ENCODE peak calls at places on chromosomes 13 and 19, in four cellular contexts. One of them, this sample, is unnamed.

GRCh38 chr13:86161257-86161656 is 362.0 kb upstream of the SLITRK6 start:
- DNase-seq in HCT116: no peak
- DNase-seq in erythroblast: no peak
- DNase-seq in right lobe of liver: no peak
- DNase-seq in this sample: no peak

GRCh38 chr13:48562296-48563066 is 29.6 kb upstream of the RCBTB2 start:
- DNase-seq in right lobe of liver: no peak
- DNase-seq in erythroblast: no peak
- DNase-seq in HCT116: no peak
- DNase-seq in this sample: no peak

GRCh38 chr19:38324431-38324830 is 4.8 kb downstream of the KCNK6 start:
- DNase-seq in erythroblast: no peak
- DNase-seq in HCT116: no peak
- DNase-seq in right lobe of liver: no peak
- DNase-seq in this sample: no peak

GRCh38 chr13:22468055-22468454 is 712.7 kb upstream of the SGCG start:
- DNase-seq in right lobe of liver: no peak
- DNase-seq in HCT116: no peak
- DNase-seq in erythroblast: no peak
- DNase-seq in this sample: no peak

GRCh38 chr19:4794971-4795370 is 3.4 kb downstream of the FEM1A start:
- DNase-seq in erythroblast: no peak
- DNase-seq in right lobe of liver: no peak
- DNase-seq in HCT116: no peak
- DNase-seq in this sample: no peak

GRCh38 chr13:22082437-22083100 is 411.7 kb downstream of the FGF9 start:
- DNase-seq in HCT116: no peak
- DNase-seq in erythroblast: no peak
- DNase-seq in right lobe of liver: no peak
- DNase-seq in this sample: no peak

GRCh38 chr13:51243832-51244231 is 21.6 kb downstream of the FAM124A start:
- DNase-seq in HCT116: no peak
- DNase-seq in right lobe of liver: no peak
- DNase-seq in erythroblast: no peak
- DNase-seq in this sample: no peak

GRCh38 chr13:91346848-91347211 is 657 bp upstream of the MIR17HG start:
- DNase-seq in erythroblast: peak
- DNase-seq in HCT116: no peak
- DNase-seq in right lobe of liver: no peak
- DNase-seq in this sample: no peak

GRCh38 chr19:31810536-31811109 is 461.4 kb upstream of the TSHZ3 start:
- DNase-seq in right lobe of liver: no peak
- DNase-seq in erythroblast: no peak
- DNase-seq in HCT116: no peak
- DNase-seq in this sample: no peak

GRCh38 chr13:35460061-35460460 is 16.4 kb downstream of the MAB21L1 start:
- DNase-seq in right lobe of liver: no peak
- DNase-seq in HCT116: no peak
- DNase-seq in erythroblast: no peak
- DNase-seq in this sample: no peak

GRCh38 chr19:1646931-1647663 is 5.3 kb downstream of the TCF3 start:
- DNase-seq in right lobe of liver: no peak
- DNase-seq in HCT116: no peak
- DNase-seq in erythroblast: no peak
- DNase-seq in this sample: no peak

GRCh38 chr19:38209671-38210457 is 14.2 kb downstream of the DPF1 start:
- DNase-seq in right lobe of liver: no peak
- DNase-seq in erythroblast: no peak
- DNase-seq in HCT116: no peak
- DNase-seq in this sample: no peak

GRCh38 chr19:57682226-57682766 is 519 bp downstream of the ZNF551 start:
- DNase-seq in erythroblast: no peak
- DNase-seq in right lobe of liver: no peak
- DNase-seq in HCT116: no peak
- DNase-seq in this sample: no peak

GRCh38 chr19:30236006-30236405 is 136.2 kb upstream of the ZNF536 start:
- DNase-seq in HCT116: no peak
- DNase-seq in erythroblast: no peak
- DNase-seq in right lobe of liver: no peak
- DNase-seq in this sample: no peak

GRCh38 chr13:30752201-30752797 is 17.0 kb downstream of the ALOX5AP start:
- DNase-seq in right lobe of liver: no peak
- DNase-seq in HCT116: no peak
- DNase-seq in erythroblast: no peak
- DNase-seq in this sample: no peak

GRCh38 chr13:45446181-45446580 is 18.6 kb upstream of the COG3 start:
- DNase-seq in HCT116: no peak
- DNase-seq in erythroblast: no peak
- DNase-seq in right lobe of liver: peak
- DNase-seq in this sample: no peak

GRCh38 chr13:67023088-67023893 is 206.8 kb downstream of the PCDH9 start:
- DNase-seq in right lobe of liver: no peak
- DNase-seq in erythroblast: no peak
- DNase-seq in HCT116: no peak
- DNase-seq in this sample: peak

GRCh38 chr19:44608391-44608821 is 5.0 kb upstream of the IGSF23 start:
- DNase-seq in right lobe of liver: no peak
- DNase-seq in HCT116: no peak
- DNase-seq in erythroblast: no peak
- DNase-seq in this sample: no peak

GRCh38 chr19:43784981-43785808 is 4.4 kb upstream of the KCNN4 start:
- DNase-seq in erythroblast: peak
- DNase-seq in right lobe of liver: no peak
- DNase-seq in HCT116: peak
- DNase-seq in this sample: peak

GRCh38 chr13:53060840-53061485 is 32.4 kb downstream of the OLFM4 start:
- DNase-seq in HCT116: no peak
- DNase-seq in erythroblast: no peak
- DNase-seq in right lobe of liver: no peak
- DNase-seq in this sample: no peak

GRCh38 chr19:51101171-51101865 is 6.9 kb downstream of the CTU1 start:
- DNase-seq in HCT116: no peak
- DNase-seq in right lobe of liver: no peak
- DNase-seq in erythroblast: no peak
- DNase-seq in this sample: no peak

GRCh38 chr13:35908221-35908620 is 223.0 kb downstream of the DCLK1 start:
- DNase-seq in right lobe of liver: no peak
- DNase-seq in HCT116: no peak
- DNase-seq in erythroblast: no peak
- DNase-seq in this sample: no peak

GRCh38 chr19:954672-955494 is 29.0 kb downstream of the ARID3A start:
- DNase-seq in erythroblast: peak
- DNase-seq in HCT116: no peak
- DNase-seq in right lobe of liver: peak
- DNase-seq in this sample: no peak

GRCh38 chr19:409515-410242 is 732 bp upstream of the C2CD4C start:
- DNase-seq in erythroblast: no peak
- DNase-seq in HCT116: no peak
- DNase-seq in right lobe of liver: peak
- DNase-seq in this sample: peak

GRCh38 chr19:57706346-57706745 is 2.7 kb downstream of the ZNF154 start:
- DNase-seq in right lobe of liver: no peak
- DNase-seq in erythroblast: no peak
- DNase-seq in HCT116: no peak
- DNase-seq in this sample: no peak

GRCh38 chr19:44529541-44529940 is at the start of gene CEACAM20:
- DNase-seq in right lobe of liver: no peak
- DNase-seq in HCT116: no peak
- DNase-seq in erythroblast: no peak
- DNase-seq in this sample: no peak

GRCh38 chr19:1304197-1304924 is 18.7 kb downstream of the EFNA2 start:
- DNase-seq in right lobe of liver: peak
- DNase-seq in HCT116: no peak
- DNase-seq in erythroblast: no peak
- DNase-seq in this sample: no peak

GRCh38 chr13:33490461-33491327 is 205.1 kb upstream of the STARD13 start:
- DNase-seq in erythroblast: no peak
- DNase-seq in HCT116: no peak
- DNase-seq in right lobe of liver: no peak
- DNase-seq in this sample: no peak

GRCh38 chr13:25286308-25286968 is 850 bp downstream of the MTMR6 start:
- DNase-seq in erythroblast: peak
- DNase-seq in HCT116: no peak
- DNase-seq in right lobe of liver: no peak
- DNase-seq in this sample: no peak

GRCh38 chr19:28485300-28485699 is 727.7 kb downstream of the UQCRFS1 start:
- DNase-seq in right lobe of liver: no peak
- DNase-seq in erythroblast: peak
- DNase-seq in HCT116: no peak
- DNase-seq in this sample: no peak

DNA sequence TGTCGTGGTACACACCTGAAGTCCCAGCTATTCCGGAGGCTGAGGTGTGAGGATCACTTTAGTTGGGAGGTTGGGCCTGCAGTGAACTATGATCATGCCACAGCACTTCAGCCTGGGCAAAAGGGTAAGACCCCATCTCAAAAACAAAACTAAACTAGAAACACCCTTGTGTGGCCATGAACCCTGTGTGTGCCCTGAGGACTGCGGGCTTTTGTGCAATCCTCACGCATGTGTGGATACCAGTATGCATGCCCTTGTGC is 1.1 kb upstream of the EGLN2 start:
- DNase-seq in right lobe of liver: no peak
- DNase-seq in HCT116: no peak
- DNase-seq in erythroblast: no peak
- DNase-seq in this sample: no peak
- TF ChIP-seq POLR2A in right lobe of liver: no peak
- TF ChIP-seq POLR2A in HCT116: no peak
- TF ChIP-seq POLR2A in erythroblast: no peak
- TF ChIP-seq POLR2A in this sample: no peak

GRCh38 chr13:102386461-102386860 is 15.4 kb downstream of the FGF14 start:
- DNase-seq in right lobe of liver: no peak
- DNase-seq in erythroblast: no peak
- DNase-seq in HCT116: no peak
- DNase-seq in this sample: no peak
- TF ChIP-seq POLR2A in right lobe of liver: no peak
- TF ChIP-seq POLR2A in erythroblast: no peak
- TF ChIP-seq POLR2A in HCT116: no peak
- TF ChIP-seq POLR2A in this sample: no peak

DNA sequence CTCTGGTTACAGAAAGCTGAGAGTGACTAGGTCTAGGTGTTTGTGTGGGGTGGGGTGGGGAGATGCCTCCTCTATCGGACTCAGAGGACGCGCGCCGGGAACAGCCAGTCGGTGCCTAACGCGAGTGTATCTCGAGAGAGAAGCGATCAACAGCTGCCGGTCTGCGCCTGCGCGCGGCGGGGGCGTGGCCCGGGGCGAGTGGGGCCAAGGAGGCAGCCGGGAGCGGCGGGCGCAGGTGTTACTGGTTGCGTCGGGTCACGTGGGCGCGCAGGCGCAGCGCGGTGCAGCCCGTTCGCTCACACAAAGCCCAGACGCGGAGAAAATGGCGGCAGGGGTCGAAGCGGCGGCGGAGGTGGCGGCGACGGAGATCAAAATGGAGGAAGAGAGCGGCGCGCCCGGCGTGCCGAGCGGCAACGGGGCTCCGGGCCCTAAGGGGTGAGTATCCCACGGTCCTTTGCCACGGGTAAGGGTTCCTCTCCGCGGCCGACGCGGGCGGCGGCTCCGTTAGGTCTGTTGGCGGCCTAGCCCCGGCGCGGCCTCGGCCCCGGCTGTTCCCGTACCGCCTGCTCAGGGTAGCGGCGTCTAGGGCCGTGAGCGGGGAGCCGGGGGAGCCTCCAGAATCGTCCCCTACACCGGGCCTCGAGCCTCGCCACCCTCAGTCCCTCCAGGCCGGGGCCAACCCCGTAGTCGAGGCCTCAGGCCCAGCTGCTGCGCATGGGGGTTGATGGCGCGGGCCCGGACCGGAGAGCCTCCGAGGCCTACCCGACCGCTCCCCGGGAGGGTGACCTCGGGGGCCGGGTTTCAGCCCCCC is at the start of gene HNRNPM:
- DNase-seq in erythroblast: peak
- DNase-seq in right lobe of liver: peak
- DNase-seq in HCT116: peak
- DNase-seq in this sample: peak
- TF ChIP-seq POLR2A in erythroblast: peak
- TF ChIP-seq POLR2A in right lobe of liver: peak
- TF ChIP-seq POLR2A in HCT116: peak
- TF ChIP-seq POLR2A in this sample: peak

DNA sequence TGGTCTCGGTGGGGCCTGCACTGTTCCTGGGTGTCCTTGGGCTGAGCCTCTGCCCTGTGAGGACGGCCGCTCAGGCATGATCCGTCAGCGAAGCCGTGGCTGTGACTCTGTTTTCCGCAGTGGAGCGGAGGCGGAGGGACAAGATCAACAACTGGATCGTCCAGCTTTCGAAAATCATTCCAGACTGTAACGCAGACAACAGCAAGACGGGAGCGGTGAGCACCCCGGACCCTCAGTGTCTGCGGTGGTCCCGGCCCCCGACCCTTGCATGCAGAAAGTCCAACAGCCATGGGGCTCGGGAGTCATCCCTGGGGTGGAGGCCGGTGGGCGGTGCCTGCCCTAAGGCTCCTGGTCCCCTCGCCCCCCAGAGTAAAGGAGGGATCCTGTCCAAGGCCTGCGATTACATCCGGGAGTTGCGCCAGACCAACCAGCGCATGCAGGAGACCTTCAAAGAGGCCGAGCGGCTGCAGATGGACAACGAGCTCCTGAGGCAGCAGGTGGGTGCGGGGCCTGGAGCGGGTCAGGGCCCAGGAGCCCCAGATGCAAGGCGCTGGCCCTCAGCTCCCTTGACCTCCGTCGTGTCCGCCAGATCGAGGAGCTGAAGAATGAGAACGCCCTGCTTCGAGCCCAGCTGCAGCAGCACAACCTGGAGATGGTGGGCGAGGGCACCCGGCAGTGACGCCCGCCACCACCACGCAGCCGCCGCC is 3.6 kb upstream of the HAMP start:
- DNase-seq in right lobe of liver: peak
- DNase-seq in erythroblast: no peak
- DNase-seq in HCT116: no peak
- DNase-seq in this sample: no peak
- TF ChIP-seq POLR2A in right lobe of liver: no peak
- TF ChIP-seq POLR2A in erythroblast: no peak
- TF ChIP-seq POLR2A in HCT116: no peak
- TF ChIP-seq POLR2A in this sample: no peak

GRCh38 chr13:57629821-57630235 is 1.7 kb upstream of the PCDH17 start:
- DNase-seq in erythroblast: peak
- DNase-seq in HCT116: no peak
- DNase-seq in right lobe of liver: peak
- DNase-seq in this sample: no peak
- TF ChIP-seq POLR2A in erythroblast: no peak
- TF ChIP-seq POLR2A in HCT116: no peak
- TF ChIP-seq POLR2A in right lobe of liver: peak
- TF ChIP-seq POLR2A in this sample: no peak

GRCh38 chr19:12484011-12484370 is 625 bp downstream of the ZNF709 start:
- DNase-seq in right lobe of liver: no peak
- DNase-seq in erythroblast: peak
- DNase-seq in HCT116: no peak
- DNase-seq in this sample: no peak

GRCh38 chr19:12482505-12482886 is 2.1 kb downstream of the ZNF709 start:
- DNase-seq in erythroblast: no peak
- DNase-seq in HCT116: no peak
- DNase-seq in right lobe of liver: no peak
- DNase-seq in this sample: no peak

GRCh38 chr19:12481781-12482504 is 2.7 kb downstream of the ZNF709 start:
- DNase-seq in erythroblast: no peak
- DNase-seq in right lobe of liver: no peak
- DNase-seq in HCT116: no peak
- DNase-seq in this sample: no peak

GRCh38 chr19:12485571-12485970 is 955 bp upstream of the ZNF709 start:
- DNase-seq in HCT116: no peak
- DNase-seq in right lobe of liver: no peak
- DNase-seq in erythroblast: no peak
- DNase-seq in this sample: no peak

GRCh38 chr19:12484371-12485322 is at the start of gene ZNF709:
- DNase-seq in HCT116: no peak
- DNase-seq in erythroblast: peak
- DNase-seq in right lobe of liver: peak
- DNase-seq in this sample: peak
- TF ChIP-seq POLR2A in HCT116: no peak
- TF ChIP-seq POLR2A in erythroblast: no peak
- TF ChIP-seq POLR2A in right lobe of liver: peak
- TF ChIP-seq POLR2A in this sample: peak

This sample was measured in H54.